ENCODE peak calls at places on chromosomes 13 and 19, in ten cellular contexts. P is GM23248, B is left ventricle myocardium inferior, D is aorta, X is heart right ventricle, Z is ascending aorta, O is mesendoderm, S is PC-9, M is stomach, C is HL-60. N is an unnamed sample.

GRCh38 chr19:47232422-47233211 is 1.6 kb upstream of the BBC3 start:
- DNase-seq in P (peak), B (no peak), D (no peak), X (no peak), Z (no peak), O (no peak), S (peak), M (no peak), C (no peak), N (no peak)

GRCh38 chr13:27341616-27342015 is 71.0 kb downstream of the RASL11A start:
- DNase-seq in P (no peak), B (no peak), D (no peak), X (no peak), Z (no peak), O (no peak), S (peak), M (no peak), C (no peak), N (no peak)

GRCh38 chr19:7705387-7706187 is 3.7 kb upstream of the FCER2 start:
- DNase-seq in P (no peak), B (peak), D (no peak), X (peak), Z (no peak), O (no peak), S (no peak), M (peak), C (peak), N (no peak)

GRCh38 chr19:32197896-32198882 is 147.2 kb upstream of the ZNF507 start:
- DNase-seq in P (no peak), B (no peak), D (peak), X (no peak), Z (no peak), O (no peak), S (no peak), M (no peak), C (no peak), N (no peak)

GRCh38 chr13:38670627-38671026 is 16.2 kb upstream of the FREM2 start:
- DNase-seq in P (peak), B (no peak), D (no peak), X (no peak), Z (no peak), O (peak), S (no peak), M (no peak), C (no peak), N (peak)

GRCh38 chr19:1169921-1170885 is 3.9 kb downstream of the SBNO2 start:
- DNase-seq in P (peak), B (no peak), D (peak), X (no peak), Z (no peak), O (no peak), S (peak), M (peak), C (no peak), N (peak)

GRCh38 chr19:29001006-29001921 is 211.7 kb downstream of the UQCRFS1 start:
- DNase-seq in P (peak), B (no peak), D (peak), X (no peak), Z (no peak), O (peak), S (no peak), M (no peak), C (peak), N (no peak)

GRCh38 chr13:39952244-39953233 is 297.1 kb downstream of the COG6 start:
- DNase-seq in P (peak), B (no peak), D (no peak), X (no peak), Z (no peak), O (peak), S (no peak), M (no peak), C (no peak), N (peak)

GRCh38 chr19:6822311-6822670 is 49.8 kb downstream of the VAV1 start:
- DNase-seq in P (no peak), B (no peak), D (peak), X (no peak), Z (no peak), O (no peak), S (no peak), M (no peak), C (no peak), N (no peak)

GRCh38 chr13:46207828-46208227 is 3.9 kb upstream of the LRRC63 start:
- DNase-seq in P (no peak), B (no peak), D (no peak), X (no peak), Z (no peak), O (no peak), S (no peak), M (no peak), C (no peak), N (no peak)

GRCh38 chr13:71477735-71478134 is 389.3 kb downstream of the DACH1 start:
- DNase-seq in P (no peak), B (no peak), D (no peak), X (no peak), Z (no peak), O (peak), S (no peak), M (no peak), C (no peak), N (peak)

GRCh38 chr13:48580886-48581285 is 48.0 kb upstream of the RCBTB2 start:
- DNase-seq in P (peak), B (no peak), D (no peak), X (no peak), Z (no peak), O (no peak), S (no peak), M (no peak), C (no peak), N (no peak)

GRCh38 chr19:33887891-33888290 is 91.2 kb downstream of the KCTD15 start:
- DNase-seq in P (no peak), B (no peak), D (peak), X (no peak), Z (no peak), O (no peak), S (no peak), M (no peak), C (no peak), N (no peak)

DNA sequence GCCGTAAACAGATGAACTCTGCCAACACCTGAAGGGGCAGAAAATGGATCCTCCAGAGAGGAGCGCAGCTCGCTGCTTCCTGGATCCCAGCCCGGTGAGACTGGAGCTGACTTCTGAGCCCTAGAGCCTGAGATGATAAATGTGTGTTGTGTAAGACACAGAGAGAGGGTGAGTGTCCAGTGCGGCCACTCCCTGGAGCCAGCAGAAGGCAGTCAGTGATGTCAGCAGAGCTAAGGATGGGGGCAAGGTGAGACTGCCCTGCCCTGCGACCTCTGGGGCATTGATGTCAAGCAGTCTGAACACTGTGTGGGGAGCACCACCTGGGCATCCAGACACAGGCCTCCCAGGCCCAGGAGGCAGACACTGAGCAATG is 9.7 kb upstream of the SLC35E1 start:
- DNase-seq in P (peak), B (no peak), D (no peak), X (no peak), Z (no peak), O (no peak), S (no peak), M (no peak), C (no peak), N (no peak)
- H3K27ac ChIP-seq in P (peak), B (peak), D (no peak), X (no peak), Z (no peak), O (no peak), S (no peak), M (no peak), C (no peak), N (peak)

GRCh38 chr19:58492265-58492664 is 16.1 kb downstream of the ZNF446 start:
- DNase-seq in P (no peak), B (no peak), D (no peak), X (no peak), Z (no peak), O (no peak), S (no peak), M (no peak), C (no peak), N (no peak)
- H3K27ac ChIP-seq in P (no peak), B (no peak), D (no peak), X (no peak), Z (no peak), O (no peak), S (no peak), M (no peak), C (no peak), N (no peak)

GRCh38 chr19:15340086-15340485 is 7.7 kb upstream of the BRD4 start:
- DNase-seq in P (no peak), B (no peak), D (no peak), X (no peak), Z (no peak), O (no peak), S (no peak), M (no peak), C (no peak), N (no peak)

GRCh38 chr19:15332311-15332996 is at the start of gene BRD4:
- DNase-seq in P (peak), B (peak), D (peak), X (peak), Z (peak), O (peak), S (no peak), M (peak), C (peak), N (peak)

GRCh38 chr19:15331419-15332310 is 674 bp downstream of the BRD4 start:
- DNase-seq in P (peak), B (peak), D (peak), X (peak), Z (no peak), O (peak), S (no peak), M (peak), C (peak), N (peak)

DNA sequence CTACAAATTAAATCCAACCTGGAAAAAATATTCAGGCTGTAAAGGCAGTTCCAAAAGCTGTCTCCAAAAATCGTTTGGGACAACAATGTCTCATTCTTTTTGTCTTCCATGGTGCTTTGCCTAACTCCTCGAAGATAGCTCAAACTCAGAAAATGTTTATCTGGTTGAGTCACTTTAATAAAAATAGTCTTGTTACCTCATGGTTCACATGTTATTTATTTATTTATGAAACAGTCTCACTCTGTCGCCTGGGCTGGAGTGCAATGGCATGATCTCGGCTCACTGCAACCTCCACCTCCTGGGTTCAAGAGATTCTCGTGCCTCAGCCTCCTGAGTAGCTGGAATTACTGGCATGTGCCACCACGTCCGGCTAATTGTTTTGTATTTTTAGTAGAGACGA is 4.9 kb upstream of the BRD4 start:
- DNase-seq in P (peak), B (no peak), D (no peak), X (no peak), Z (no peak), O (no peak), S (no peak), M (no peak), C (no peak), N (no peak)
- H3K27ac ChIP-seq in P (peak), B (peak), D (peak), X (peak), Z (peak), O (no peak), S (no peak), M (no peak), C (no peak), N (no peak)

DNA sequence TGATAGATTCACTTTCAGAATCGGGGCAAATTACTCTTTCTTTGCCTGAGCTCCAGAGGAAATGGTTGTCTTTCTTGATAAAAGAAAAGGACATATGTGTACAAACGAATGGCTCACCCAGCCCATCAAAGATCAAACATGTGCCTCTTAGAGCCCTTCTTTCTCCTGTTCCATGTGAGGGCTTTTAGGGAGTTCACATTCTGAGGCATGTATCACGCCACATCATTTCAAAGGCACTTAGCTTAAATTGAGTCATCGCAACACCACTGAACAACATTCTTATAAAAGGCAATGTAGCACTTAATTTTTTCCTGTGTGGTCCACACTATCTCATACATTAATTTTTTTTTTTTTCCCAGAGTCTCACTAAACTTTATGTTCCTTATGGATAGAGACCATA is 521.0 kb downstream of the SUCLA2 start:
- DNase-seq in P (peak), B (no peak), D (no peak), X (no peak), Z (no peak), O (no peak), S (no peak), M (no peak), C (no peak), N (no peak)
- H3K27ac ChIP-seq in P (peak), B (no peak), D (no peak), X (no peak), Z (no peak), O (no peak), S (no peak), M (no peak), C (no peak), N (no peak)

DNA sequence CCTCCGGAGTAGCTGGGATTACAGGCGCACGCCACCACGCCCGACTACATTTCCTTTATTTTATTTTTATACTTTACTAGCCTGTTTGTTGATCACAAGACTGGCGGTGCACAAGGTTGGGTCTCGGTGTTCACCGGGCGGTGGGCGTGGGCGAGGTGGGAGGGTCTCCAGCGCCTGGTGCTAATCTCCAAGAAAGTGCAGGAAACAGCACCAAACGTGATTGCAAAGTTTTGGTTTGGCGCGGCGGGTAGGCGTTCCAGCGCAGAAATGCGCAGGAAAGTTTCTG is 24.1 kb upstream of the ZNF850 start:
- DNase-seq in P (no peak), B (no peak), D (no peak), X (no peak), Z (no peak), O (no peak), S (no peak), M (no peak), C (no peak), N (no peak)
- H3K27ac ChIP-seq in P (peak), B (peak), D (no peak), X (peak), Z (no peak), O (no peak), S (no peak), M (peak), C (peak), N (no peak)

DNA sequence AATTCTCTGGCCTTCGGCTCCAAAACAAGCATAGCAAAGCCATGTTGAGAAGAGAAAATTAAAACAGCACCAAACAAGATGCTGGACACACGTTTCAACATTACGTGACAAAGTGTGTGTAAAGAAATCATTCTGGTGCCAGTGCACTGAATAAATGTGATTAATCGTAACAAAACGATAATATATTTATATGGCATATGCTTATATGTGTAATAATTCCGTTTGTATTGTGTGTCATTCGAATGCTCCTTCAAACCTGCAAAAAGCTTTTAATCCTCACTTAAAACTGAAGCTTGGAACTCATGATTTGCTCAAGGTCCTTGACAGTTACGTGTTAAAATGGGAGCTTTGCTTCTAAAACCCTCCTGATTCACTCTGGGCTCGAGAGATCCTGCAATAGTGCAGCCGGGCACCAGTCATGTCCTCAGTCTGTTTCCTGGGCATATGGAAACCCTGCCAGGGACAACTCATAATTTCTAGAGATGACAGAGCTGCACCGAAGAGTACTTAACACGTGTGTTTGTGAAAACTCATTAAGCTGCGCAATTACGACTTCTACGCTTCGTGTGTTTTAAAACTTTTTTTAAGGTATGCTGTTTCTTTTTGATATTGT is 731 bp upstream of the AKAP8L start:
- DNase-seq in P (peak), B (no peak), D (no peak), X (no peak), Z (no peak), O (no peak), S (no peak), M (no peak), C (no peak), N (no peak)
- H3K27ac ChIP-seq in P (peak), B (peak), D (no peak), X (peak), Z (peak), O (no peak), S (no peak), M (no peak), C (no peak), N (peak)